ENCODE peak calls at places on chromosomes 2 and 18, in six cellular contexts. One of them, this sample, is unnamed.

GRCh38 chr2:118521960-118522359 is 325.5 kb downstream of the EN1 start:
- DNase-seq in IMR-90: no peak
- DNase-seq in uterus: no peak
- DNase-seq in spleen: no peak
- DNase-seq in endothelial cell of umbilical vein: no peak
- DNase-seq in HCT116: no peak
- DNase-seq in this sample: no peak

GRCh38 chr2:181183878-181184553 is 203.6 kb downstream of the UBE2E3 start:
- DNase-seq in IMR-90: no peak
- DNase-seq in uterus: no peak
- DNase-seq in spleen: no peak
- DNase-seq in endothelial cell of umbilical vein: no peak
- DNase-seq in HCT116: no peak
- DNase-seq in this sample: no peak

GRCh38 chr2:230661072-230661957 is 51.3 kb upstream of the CAB39 start:
- DNase-seq in IMR-90: no peak
- DNase-seq in uterus: no peak
- DNase-seq in spleen: no peak
- DNase-seq in endothelial cell of umbilical vein: no peak
- DNase-seq in HCT116: no peak
- DNase-seq in this sample: no peak

GRCh38 chr2:215982465-215982875 is 30.9 kb downstream of the MREG start:
- DNase-seq in IMR-90: peak
- DNase-seq in uterus: no peak
- DNase-seq in spleen: no peak
- DNase-seq in endothelial cell of umbilical vein: no peak
- DNase-seq in HCT116: peak
- DNase-seq in this sample: no peak

GRCh38 chr2:190117305-190117704 is 54.8 kb upstream of the MSTN start:
- DNase-seq in IMR-90: no peak
- DNase-seq in uterus: no peak
- DNase-seq in spleen: no peak
- DNase-seq in endothelial cell of umbilical vein: no peak
- DNase-seq in HCT116: no peak
- DNase-seq in this sample: no peak

GRCh38 chr18:21991081-21991534 is 178.3 kb upstream of the GATA6 start:
- DNase-seq in IMR-90: no peak
- DNase-seq in uterus: no peak
- DNase-seq in spleen: no peak
- DNase-seq in endothelial cell of umbilical vein: no peak
- DNase-seq in HCT116: no peak
- DNase-seq in this sample: no peak

GRCh38 chr2:96116424-96116878 is at the start of gene ADRA2B:
- DNase-seq in IMR-90: no peak
- DNase-seq in uterus: no peak
- DNase-seq in spleen: peak
- DNase-seq in endothelial cell of umbilical vein: peak
- DNase-seq in HCT116: peak
- DNase-seq in this sample: peak

GRCh38 chr18:57859314-57859713 is 56.2 kb upstream of the ATP8B1 start:
- DNase-seq in IMR-90: no peak
- DNase-seq in uterus: no peak
- DNase-seq in spleen: no peak
- DNase-seq in endothelial cell of umbilical vein: peak
- DNase-seq in HCT116: peak
- DNase-seq in this sample: peak

GRCh38 chr18:31610841-31611240 is 19.2 kb downstream of the TTR start:
- DNase-seq in IMR-90: no peak
- DNase-seq in uterus: no peak
- DNase-seq in spleen: no peak
- DNase-seq in endothelial cell of umbilical vein: peak
- DNase-seq in HCT116: peak
- DNase-seq in this sample: peak

GRCh38 chr2:23532311-23533013 is 147.5 kb downstream of the KLHL29 start:
- DNase-seq in IMR-90: no peak
- DNase-seq in uterus: peak
- DNase-seq in spleen: no peak
- DNase-seq in endothelial cell of umbilical vein: no peak
- DNase-seq in HCT116: no peak
- DNase-seq in this sample: no peak

GRCh38 chr18:58044370-58045264 is 591 bp downstream of the NEDD4L start:
- DNase-seq in IMR-90: peak
- DNase-seq in uterus: peak
- DNase-seq in spleen: peak
- DNase-seq in endothelial cell of umbilical vein: peak
- DNase-seq in HCT116: no peak
- DNase-seq in this sample: peak

GRCh38 chr2:232422051-232422450 is 15.4 kb downstream of the ALPG start:
- DNase-seq in IMR-90: no peak
- DNase-seq in uterus: no peak
- DNase-seq in spleen: no peak
- DNase-seq in endothelial cell of umbilical vein: no peak
- DNase-seq in HCT116: no peak
- DNase-seq in this sample: no peak

GRCh38 chr2:68741805-68742306 is 7.2 kb downstream of the ARHGAP25 start:
- DNase-seq in IMR-90: peak
- DNase-seq in uterus: no peak
- DNase-seq in spleen: no peak
- DNase-seq in endothelial cell of umbilical vein: no peak
- DNase-seq in HCT116: no peak
- DNase-seq in this sample: no peak

GRCh38 chr18:57439617-57439975 is 4.4 kb downstream of the ONECUT2 start:
- DNase-seq in IMR-90: no peak
- DNase-seq in uterus: no peak
- DNase-seq in spleen: no peak
- DNase-seq in endothelial cell of umbilical vein: no peak
- DNase-seq in HCT116: no peak
- DNase-seq in this sample: no peak

GRCh38 chr18:67599277-67599676 is 82.8 kb upstream of the DSEL start:
- DNase-seq in IMR-90: peak
- DNase-seq in uterus: no peak
- DNase-seq in spleen: no peak
- DNase-seq in endothelial cell of umbilical vein: peak
- DNase-seq in HCT116: no peak
- DNase-seq in this sample: no peak

GRCh38 chr2:46067501-46068292 is 229.5 kb upstream of the EPAS1 start:
- DNase-seq in IMR-90: peak
- DNase-seq in uterus: no peak
- DNase-seq in spleen: no peak
- DNase-seq in endothelial cell of umbilical vein: peak
- DNase-seq in HCT116: no peak
- DNase-seq in this sample: no peak

GRCh38 chr2:214542251-214542650 is 131.4 kb downstream of the VWC2L start:
- DNase-seq in IMR-90: peak
- DNase-seq in uterus: no peak
- DNase-seq in spleen: no peak
- DNase-seq in endothelial cell of umbilical vein: no peak
- DNase-seq in HCT116: no peak
- DNase-seq in this sample: no peak

GRCh38 chr18:44051088-44051487 is 629.6 kb upstream of the SETBP1 start:
- DNase-seq in IMR-90: no peak
- DNase-seq in uterus: no peak
- DNase-seq in spleen: no peak
- DNase-seq in endothelial cell of umbilical vein: no peak
- DNase-seq in HCT116: no peak
- DNase-seq in this sample: no peak

GRCh38 chr18:60019463-60019840 is 119.7 kb downstream of the PMAIP1 start:
- DNase-seq in IMR-90: peak
- DNase-seq in uterus: no peak
- DNase-seq in spleen: no peak
- DNase-seq in endothelial cell of umbilical vein: no peak
- DNase-seq in HCT116: no peak
- DNase-seq in this sample: no peak

GRCh38 chr2:878245-878930 is 72.3 kb upstream of the SNTG2 start:
- DNase-seq in IMR-90: no peak
- DNase-seq in uterus: no peak
- DNase-seq in spleen: no peak
- DNase-seq in endothelial cell of umbilical vein: no peak
- DNase-seq in HCT116: no peak
- DNase-seq in this sample: no peak

GRCh38 chr2:46857871-46858696 is 57.5 kb downstream of the MCFD2 start:
- DNase-seq in IMR-90: peak
- DNase-seq in uterus: no peak
- DNase-seq in spleen: no peak
- DNase-seq in endothelial cell of umbilical vein: no peak
- DNase-seq in HCT116: no peak
- DNase-seq in this sample: no peak

GRCh38 chr2:101754613-101755012 is 57.1 kb downstream of the MAP4K4 start:
- DNase-seq in IMR-90: peak
- DNase-seq in uterus: no peak
- DNase-seq in spleen: no peak
- DNase-seq in endothelial cell of umbilical vein: no peak
- DNase-seq in HCT116: no peak
- DNase-seq in this sample: no peak

GRCh38 chr2:30403592-30404353 is 43.3 kb upstream of the LCLAT1 start:
- DNase-seq in IMR-90: no peak
- DNase-seq in uterus: no peak
- DNase-seq in spleen: no peak
- DNase-seq in endothelial cell of umbilical vein: no peak
- DNase-seq in HCT116: no peak
- DNase-seq in this sample: no peak

GRCh38 chr2:228115-228514 is 35.7 kb downstream of the SH3YL1 start:
- DNase-seq in IMR-90: no peak
- DNase-seq in uterus: no peak
- DNase-seq in spleen: no peak
- DNase-seq in endothelial cell of umbilical vein: no peak
- DNase-seq in HCT116: no peak
- DNase-seq in this sample: no peak

GRCh38 chr18:48929212-48929612 is 21.6 kb downstream of the SMAD7 start:
- DNase-seq in IMR-90: peak
- DNase-seq in uterus: no peak
- DNase-seq in spleen: no peak
- DNase-seq in endothelial cell of umbilical vein: no peak
- DNase-seq in HCT116: no peak
- DNase-seq in this sample: no peak
- H3K4me3 ChIP-seq in IMR-90: no peak
- H3K4me3 ChIP-seq in uterus: no peak
- H3K4me3 ChIP-seq in spleen: no peak
- H3K4me3 ChIP-seq in endothelial cell of umbilical vein: no peak
- H3K4me3 ChIP-seq in HCT116: no peak
- H3K4me3 ChIP-seq in this sample: no peak

DNA sequence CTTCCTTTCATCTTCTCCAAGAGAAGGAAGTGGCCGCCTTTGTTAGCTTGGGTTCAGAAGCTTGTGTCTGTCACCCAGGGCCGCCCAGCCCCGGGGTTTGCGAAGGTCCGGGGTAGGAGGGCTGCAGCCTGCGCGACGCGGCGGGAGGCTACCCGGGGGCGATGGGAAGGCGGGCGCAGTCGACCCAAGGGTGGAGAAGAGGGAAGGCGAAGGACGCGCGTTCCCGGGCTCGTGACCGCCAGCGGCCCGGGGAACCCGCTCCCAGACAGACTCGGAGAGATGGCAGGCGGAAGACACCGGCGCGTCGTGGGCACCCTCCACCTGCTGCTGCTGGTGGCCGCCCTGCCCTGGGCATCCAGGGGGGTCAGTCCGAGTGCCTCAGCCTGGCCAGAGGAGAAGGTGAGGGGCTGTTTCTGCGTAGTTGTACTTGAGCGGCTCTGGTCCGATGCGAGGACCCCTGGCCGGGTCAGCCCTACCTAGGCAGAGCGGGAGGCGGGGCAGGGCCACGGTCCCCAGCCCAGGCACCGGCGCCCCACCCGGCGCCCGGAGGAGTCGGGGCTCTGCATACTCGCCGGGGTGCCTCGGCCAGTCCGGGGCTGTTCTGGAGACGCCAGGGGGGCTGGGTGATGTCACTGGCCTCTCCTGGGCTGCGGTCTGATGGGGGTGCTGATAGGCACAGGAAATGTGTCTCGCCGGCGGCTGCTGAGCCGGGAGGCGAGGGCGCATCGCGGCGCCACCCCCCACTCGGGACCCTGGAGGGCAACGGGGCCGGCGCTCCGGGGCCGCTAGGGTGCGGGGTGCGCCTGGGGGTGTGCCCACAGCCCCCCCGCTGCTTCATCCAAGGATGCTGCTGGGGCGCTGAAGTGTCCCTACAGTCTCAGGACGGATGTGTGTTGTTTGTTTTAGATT is at the start of gene QPCT:
- DNase-seq in IMR-90: peak
- DNase-seq in uterus: peak
- DNase-seq in spleen: peak
- DNase-seq in endothelial cell of umbilical vein: peak
- DNase-seq in HCT116: no peak
- DNase-seq in this sample: peak
- TF ChIP-seq POLR2A in IMR-90: no peak
- TF ChIP-seq POLR2A in uterus: peak
- TF ChIP-seq POLR2A in spleen: no peak
- TF ChIP-seq POLR2A in endothelial cell of umbilical vein: no peak
- TF ChIP-seq POLR2A in HCT116: no peak
- TF ChIP-seq POLR2A in this sample: peak

GRCh38 chr2:191152841-191153240 is 2.0 kb upstream of the STAT4 start:
- DNase-seq in IMR-90: peak
- DNase-seq in uterus: no peak
- DNase-seq in spleen: no peak
- DNase-seq in endothelial cell of umbilical vein: no peak
- DNase-seq in HCT116: no peak
- DNase-seq in this sample: no peak

GRCh38 chr2:191150451-191151314 is at the start of gene STAT4:
- DNase-seq in IMR-90: peak
- DNase-seq in uterus: peak
- DNase-seq in spleen: peak
- DNase-seq in endothelial cell of umbilical vein: peak
- DNase-seq in HCT116: peak
- DNase-seq in this sample: peak

GRCh38 chr2:191148766-191149165 is 2.0 kb downstream of the STAT4 start:
- DNase-seq in IMR-90: no peak
- DNase-seq in uterus: no peak
- DNase-seq in spleen: no peak
- DNase-seq in endothelial cell of umbilical vein: no peak
- DNase-seq in HCT116: no peak
- DNase-seq in this sample: no peak

GRCh38 chr2:191150121-191150450 is 708 bp downstream of the STAT4 start:
- DNase-seq in IMR-90: no peak
- DNase-seq in uterus: no peak
- DNase-seq in spleen: no peak
- DNase-seq in endothelial cell of umbilical vein: no peak
- DNase-seq in HCT116: no peak
- DNase-seq in this sample: no peak

DNA sequence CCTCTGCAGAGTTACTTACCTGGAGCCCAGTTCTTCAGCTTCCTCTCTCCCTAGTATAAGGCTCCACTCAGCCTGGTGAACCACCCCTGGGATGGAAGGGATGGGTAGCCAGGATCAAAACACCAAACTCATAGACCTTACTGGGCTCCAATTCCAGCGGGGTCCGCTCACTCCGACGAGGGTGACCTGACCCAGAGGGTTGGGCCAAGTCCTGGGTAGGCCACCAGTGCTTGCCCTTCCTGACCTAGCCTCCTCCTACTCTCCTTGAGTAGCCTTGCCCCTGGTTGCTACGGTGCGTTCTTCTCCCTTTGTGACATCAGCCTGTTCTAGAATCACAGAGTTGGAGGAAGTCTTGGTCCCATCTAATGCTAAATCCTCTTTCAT is 513 bp upstream of the STAT4 start:
- DNase-seq in IMR-90: no peak
- DNase-seq in uterus: no peak
- DNase-seq in spleen: peak
- DNase-seq in endothelial cell of umbilical vein: no peak
- DNase-seq in HCT116: no peak
- DNase-seq in this sample: no peak
- H3K4me3 ChIP-seq in IMR-90: no peak
- H3K4me3 ChIP-seq in uterus: no peak
- H3K4me3 ChIP-seq in spleen: peak
- H3K4me3 ChIP-seq in endothelial cell of umbilical vein: no peak
- H3K4me3 ChIP-seq in HCT116: peak
- H3K4me3 ChIP-seq in this sample: no peak

GRCh38 chr18:7793100-7793499 is 226.0 kb downstream of the PTPRM start:
- DNase-seq in IMR-90: no peak
- DNase-seq in uterus: no peak
- DNase-seq in spleen: no peak
- DNase-seq in endothelial cell of umbilical vein: no peak
- DNase-seq in HCT116: no peak
- DNase-seq in this sample: no peak
- TF ChIP-seq POLR2A in IMR-90: no peak
- TF ChIP-seq POLR2A in uterus: no peak
- TF ChIP-seq POLR2A in spleen: no peak
- TF ChIP-seq POLR2A in endothelial cell of umbilical vein: no peak
- TF ChIP-seq POLR2A in HCT116: no peak
- TF ChIP-seq POLR2A in this sample: no peak